ENCODE peak calls at places on chromosomes 5 and 9, in six cellular contexts. K, J, X, R, Q and B are unnamed samples.
A peak's percentile ranks its signal among the peaks of the same experiment; 100 is the strongest.

GRCh38 chr9:37197158-37198033 is 77.0 kb downstream of the ZCCHC7 start:
- DNase-seq in K (no peak), J (no peak), X (peak; percentile 62), R (peak; percentile 26), Q (no peak), B (no peak)

GRCh38 chr5:153896117-153896516 is 142.6 kb downstream of the FAM114A2 start:
- DNase-seq in K (no peak), J (no peak), X (no peak), R (peak; percentile 78), Q (no peak), B (no peak)

GRCh38 chr5:95861221-95861857 is 38.8 kb upstream of the GLRX start:
- DNase-seq in K (peak; percentile 92), J (peak; percentile 99), X (peak; percentile 30), R (peak; percentile 95), Q (no peak), B (peak; percentile 42)

GRCh38 chr5:132227235-132227484 is 493 bp downstream of the P4HA2 start:
- DNase-seq in K (no peak), J (no peak), X (no peak), R (no peak), Q (no peak), B (no peak)

GRCh38 chr9:133701981-133702797 is 36.0 kb downstream of the SARDH start:
- DNase-seq in K (no peak), J (no peak), X (no peak), R (no peak), Q (peak; percentile 54), B (peak; percentile 24)

GRCh38 chr9:23851024-23851629 is 25.1 kb upstream of the ELAVL2 start:
- DNase-seq in K (no peak), J (no peak), X (peak; percentile 79), R (peak; percentile 58), Q (peak; percentile 56), B (peak; percentile 44)

GRCh38 chr9:20551835-20552234 is 70.5 kb downstream of the MLLT3 start:
- DNase-seq in K (no peak), J (no peak), X (no peak), R (no peak), Q (no peak), B (peak; percentile 67)

GRCh38 chr5:75319636-75320035 is 17.4 kb upstream of the HMGCR start:
- DNase-seq in K (no peak), J (no peak), X (no peak), R (no peak), Q (no peak), B (no peak)

GRCh38 chr9:131677051-131677444 is 62.8 kb downstream of the RAPGEF1 start:
- DNase-seq in K (no peak), J (no peak), X (no peak), R (no peak), Q (no peak), B (no peak)

GRCh38 chr9:34992376-34992951 is 2.9 kb downstream of the DNAJB5 start:
- DNase-seq in K (peak; percentile 76), J (peak; percentile 38), X (no peak), R (peak; percentile 84), Q (no peak), B (no peak)

GRCh38 chr9:129640871-129641750 is 840 bp downstream of the ASB6 start:
- DNase-seq in K (no peak), J (no peak), X (no peak), R (no peak), Q (no peak), B (no peak)

GRCh38 chr9:112025886-112026285 is 129.3 kb downstream of the UGCG start:
- DNase-seq in K (no peak), J (no peak), X (no peak), R (no peak), Q (no peak), B (no peak)

GRCh38 chr9:94703488-94704140 is 22.9 kb upstream of the AOPEP start:
- DNase-seq in K (no peak), J (no peak), X (no peak), R (no peak), Q (no peak), B (no peak)

GRCh38 chr9:123739387-123739786 is 190.5 kb downstream of the DENND1A start:
- DNase-seq in K (no peak), J (no peak), X (no peak), R (no peak), Q (no peak), B (no peak)

GRCh38 chr9:131423171-131423581 is 29.3 kb downstream of the PRRC2B start:
- DNase-seq in K (peak; percentile 58), J (peak; percentile 49), X (no peak), R (peak; percentile 98), Q (peak; percentile 70), B (peak; percentile 69)

GRCh38 chr5:133467325-133467700 is 145.0 kb downstream of the FSTL4 start:
- DNase-seq in K (no peak), J (no peak), X (no peak), R (no peak), Q (no peak), B (no peak)

GRCh38 chr9:91547076-91547475 is 123.4 kb upstream of the NFIL3 start:
- DNase-seq in K (no peak), J (no peak), X (no peak), R (no peak), Q (no peak), B (no peak)

GRCh38 chr5:169429044-169429443 is 128.1 kb upstream of the SLIT3 start:
- DNase-seq in K (no peak), J (no peak), X (no peak), R (no peak), Q (no peak), B (no peak)

GRCh38 chr5:138869763-138870500 is 5.2 kb downstream of the LRRTM2 start:
- DNase-seq in K (no peak), J (no peak), X (no peak), R (peak; percentile 26), Q (no peak), B (no peak)

GRCh38 chr5:180464603-180464970 is 29.6 kb upstream of the CNOT6 start:
- DNase-seq in K (no peak), J (no peak), X (no peak), R (no peak), Q (no peak), B (no peak)

GRCh38 chr9:95261890-95262289 is 55.6 kb downstream of the FANCC start:
- DNase-seq in K (no peak), J (no peak), X (no peak), R (no peak), Q (no peak), B (no peak)

GRCh38 chr9:33921967-33922895 is 105.3 kb downstream of the UBE2R2 start:
- DNase-seq in K (no peak), J (no peak), X (peak; percentile 17), R (peak; percentile 32), Q (no peak), B (no peak)

GRCh38 chr5:100595812-100596173 is 60.6 kb downstream of the FAM174A start:
- DNase-seq in K (no peak), J (no peak), X (no peak), R (no peak), Q (no peak), B (no peak)

GRCh38 chr9:112142420-112142819 is 32.7 kb downstream of the SUSD1 start:
- DNase-seq in K (no peak), J (no peak), X (no peak), R (no peak), Q (no peak), B (no peak)

GRCh38 chr9:128587453-128587852 is 35.1 kb downstream of the SPTAN1 start:
- DNase-seq in K (no peak), J (no peak), X (no peak), R (no peak), Q (no peak), B (no peak)

DNA sequence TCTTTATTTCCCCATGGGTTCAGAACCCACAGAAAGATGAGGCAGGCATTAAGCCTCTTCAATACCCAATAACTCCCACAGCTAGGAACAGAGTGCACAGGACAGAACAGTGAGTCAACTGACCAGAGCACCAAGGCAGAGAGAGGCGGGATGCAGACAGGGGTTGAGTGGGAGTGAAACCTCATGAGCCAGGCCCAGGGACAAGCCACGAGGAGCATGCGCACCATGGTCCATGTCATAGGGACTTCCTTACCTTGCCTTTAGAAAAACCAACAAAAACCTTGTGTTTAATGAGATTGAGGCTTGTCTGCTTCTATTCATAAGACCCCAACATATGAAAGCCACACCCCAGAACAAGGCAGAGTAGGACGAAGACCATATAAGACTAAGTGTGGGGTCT is 330.6 kb downstream of the DEPDC1B start:
- DNase-seq in K (no peak), J (no peak), X (no peak), R (no peak), Q (no peak), B (no peak)
- TF ChIP-seq CTCF in K (no peak), J (no peak), X (no peak), R (no peak), Q (no peak), B (no peak)

GRCh38 chr5:37495210-37495609 is 116.1 kb downstream of the WDR70 start:
- DNase-seq in K (no peak), J (peak; percentile 2), X (no peak), R (no peak), Q (no peak), B (no peak)
- TF ChIP-seq CTCF in K (no peak), J (no peak), X (peak; percentile 19), R (no peak), Q (no peak), B (no peak)

GRCh38 chr5:177502886-177503285 is 5.5 kb upstream of the PDLIM7 start:
- DNase-seq in K (no peak), J (no peak), X (no peak), R (no peak), Q (no peak), B (no peak)

GRCh38 chr5:177503351-177504085 is 6.1 kb downstream of the DOK3 start:
- DNase-seq in K (no peak), J (no peak), X (no peak), R (no peak), Q (no peak), B (no peak)

GRCh38 chr5:177499842-177500241 is 2.4 kb upstream of the PDLIM7 start:
- DNase-seq in K (no peak), J (no peak), X (no peak), R (no peak), Q (no peak), B (no peak)

GRCh38 chr5:177501874-177502678 is 4.7 kb upstream of the PDLIM7 start:
- DNase-seq in K (no peak), J (no peak), X (no peak), R (no peak), Q (no peak), B (no peak)

DNA sequence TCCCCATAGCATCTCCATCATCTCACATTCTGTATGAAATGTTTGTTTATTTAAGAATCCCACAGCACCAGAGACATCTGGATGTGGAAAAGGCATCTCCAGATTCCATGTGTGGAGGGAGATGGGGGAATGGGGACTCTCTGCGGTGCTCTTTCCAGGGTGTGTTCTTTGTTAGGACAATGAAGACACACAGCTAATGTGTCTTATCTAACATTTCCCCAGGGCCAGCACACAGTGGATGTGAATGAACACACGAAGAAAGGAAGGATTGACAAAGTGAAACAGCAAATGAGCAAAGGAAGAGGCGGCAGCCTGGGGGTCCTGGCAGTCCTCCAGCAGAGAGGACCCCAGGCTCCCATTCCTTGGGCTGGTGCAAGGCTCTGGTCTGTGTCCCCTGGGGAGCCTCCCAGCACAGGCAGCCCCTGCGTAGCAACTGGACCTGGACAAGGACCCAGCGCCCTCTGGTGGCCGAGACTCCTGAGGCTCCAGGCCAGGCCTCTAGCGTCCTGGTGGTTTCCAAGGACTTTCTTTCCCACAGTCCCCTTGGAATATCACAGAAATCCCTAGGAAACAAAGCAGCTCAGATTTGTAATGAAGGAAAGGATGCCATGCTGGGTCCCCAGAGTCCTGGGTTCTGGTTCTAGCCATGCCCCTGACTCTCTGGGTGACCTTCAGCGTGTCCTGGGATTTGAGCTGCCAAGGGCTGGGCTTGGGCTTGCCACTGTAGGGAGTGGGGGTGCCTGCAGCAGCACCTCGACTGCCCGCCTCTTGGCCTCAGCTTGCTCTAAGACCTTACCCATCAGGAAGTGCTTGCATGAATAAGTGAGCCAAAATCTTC is 3.5 kb upstream of the PDLIM7 start:
- DNase-seq in K (peak; percentile 90), J (no peak), X (peak; percentile 97), R (peak; percentile 78), Q (peak; percentile 99), B (peak; percentile 97)
- TF ChIP-seq CTCF in K (peak; percentile 93), J (peak; percentile 98), X (peak; percentile 96), R (peak; percentile 99), Q (peak; percentile 97), B (peak; percentile 83)

GRCh38 chr9:21904776-21905175 is 89.4 kb downstream of the CDKN2A start:
- DNase-seq in K (no peak), J (no peak), X (no peak), R (no peak), Q (no peak), B (no peak)
- TF ChIP-seq CTCF in K (no peak), J (no peak), X (no peak), R (no peak), Q (no peak), B (no peak)